ENCODE peak calls at places on chromosomes 3 and 15, in eight cellular contexts. One of them, this sample, is unnamed.

GRCh38 chr3:56985460-56986327 is 74.8 kb upstream of the SPATA12 start:
- DNase-seq in mesenchymal stem cell: peak; percentile 34
- DNase-seq in IMR-90: peak; percentile 38
- DNase-seq in aorta: no peak
- DNase-seq in CD8-positive, alpha-beta T cell: no peak
- DNase-seq in AG09309: no peak
- DNase-seq in keratinocyte: no peak
- DNase-seq in fibroblast of pulmonary artery: no peak
- DNase-seq in this sample: no peak

GRCh38 chr3:125166581-125166980 is 46.0 kb downstream of the SLC12A8 start:
- DNase-seq in keratinocyte: no peak
- DNase-seq in aorta: no peak
- DNase-seq in CD8-positive, alpha-beta T cell: no peak
- DNase-seq in mesenchymal stem cell: no peak
- DNase-seq in AG09309: no peak
- DNase-seq in IMR-90: peak; percentile 29
- DNase-seq in fibroblast of pulmonary artery: peak; percentile 56
- DNase-seq in this sample: no peak

GRCh38 chr3:77038468-77038927 is 1.4 kb upstream of the ROBO2 start:
- DNase-seq in fibroblast of pulmonary artery: peak; percentile 88
- DNase-seq in AG09309: peak; percentile 59
- DNase-seq in IMR-90: peak; percentile 85
- DNase-seq in aorta: peak; percentile 71
- DNase-seq in mesenchymal stem cell: peak; percentile 89
- DNase-seq in keratinocyte: peak; percentile 48
- DNase-seq in CD8-positive, alpha-beta T cell: no peak
- DNase-seq in this sample: peak; percentile 87

GRCh38 chr15:100665570-100665969 is 63.2 kb downstream of the ASB7 start:
- DNase-seq in fibroblast of pulmonary artery: peak; percentile 45
- DNase-seq in IMR-90: peak; percentile 58
- DNase-seq in mesenchymal stem cell: peak; percentile 32
- DNase-seq in aorta: no peak
- DNase-seq in AG09309: no peak
- DNase-seq in CD8-positive, alpha-beta T cell: no peak
- DNase-seq in keratinocyte: no peak
- DNase-seq in this sample: peak; percentile 22

GRCh38 chr15:44738340-44738984 is 2.1 kb downstream of the TRIM69 start:
- DNase-seq in keratinocyte: no peak
- DNase-seq in fibroblast of pulmonary artery: peak; percentile 82
- DNase-seq in AG09309: no peak
- DNase-seq in mesenchymal stem cell: peak; percentile 74
- DNase-seq in CD8-positive, alpha-beta T cell: no peak
- DNase-seq in IMR-90: peak; percentile 65
- DNase-seq in aorta: no peak
- DNase-seq in this sample: peak; percentile 80

GRCh38 chr3:186821429-186822367 is 15.4 kb upstream of the RFC4 start:
- DNase-seq in CD8-positive, alpha-beta T cell: no peak
- DNase-seq in mesenchymal stem cell: peak; percentile 60
- DNase-seq in AG09309: peak; percentile 14
- DNase-seq in keratinocyte: no peak
- DNase-seq in aorta: no peak
- DNase-seq in fibroblast of pulmonary artery: peak; percentile 81
- DNase-seq in IMR-90: peak; percentile 83
- DNase-seq in this sample: peak; percentile 79

GRCh38 chr3:151538706-151539403 is 78.0 kb upstream of the IGSF10 start:
- DNase-seq in mesenchymal stem cell: no peak
- DNase-seq in CD8-positive, alpha-beta T cell: no peak
- DNase-seq in fibroblast of pulmonary artery: no peak
- DNase-seq in keratinocyte: no peak
- DNase-seq in AG09309: no peak
- DNase-seq in aorta: peak; percentile 65
- DNase-seq in IMR-90: peak; percentile 30
- DNase-seq in this sample: peak; percentile 47

GRCh38 chr15:90959894-90960293 is 5.2 kb downstream of the RCCD1 start:
- DNase-seq in aorta: peak; percentile 90
- DNase-seq in fibroblast of pulmonary artery: peak; percentile 21
- DNase-seq in AG09309: no peak
- DNase-seq in keratinocyte: no peak
- DNase-seq in mesenchymal stem cell: no peak
- DNase-seq in IMR-90: peak; percentile 18
- DNase-seq in CD8-positive, alpha-beta T cell: no peak
- DNase-seq in this sample: no peak

GRCh38 chr3:184262927-184263179 is 1.5 kb upstream of the CAMK2N2 start:
- DNase-seq in mesenchymal stem cell: no peak
- DNase-seq in IMR-90: no peak
- DNase-seq in CD8-positive, alpha-beta T cell: no peak
- DNase-seq in fibroblast of pulmonary artery: no peak
- DNase-seq in AG09309: no peak
- DNase-seq in aorta: no peak
- DNase-seq in keratinocyte: no peak
- DNase-seq in this sample: no peak

GRCh38 chr15:99090011-99090699 is 14.7 kb upstream of the SYNM start:
- DNase-seq in mesenchymal stem cell: no peak
- DNase-seq in keratinocyte: no peak
- DNase-seq in AG09309: no peak
- DNase-seq in IMR-90: peak; percentile 31
- DNase-seq in aorta: no peak
- DNase-seq in fibroblast of pulmonary artery: no peak
- DNase-seq in CD8-positive, alpha-beta T cell: no peak
- DNase-seq in this sample: no peak

GRCh38 chr15:52228928-52229327 is 37.7 kb upstream of the GNB5 start:
- DNase-seq in CD8-positive, alpha-beta T cell: no peak
- DNase-seq in fibroblast of pulmonary artery: peak; percentile 20
- DNase-seq in aorta: no peak
- DNase-seq in keratinocyte: peak; percentile 50
- DNase-seq in mesenchymal stem cell: no peak
- DNase-seq in AG09309: no peak
- DNase-seq in IMR-90: no peak
- DNase-seq in this sample: peak; percentile 28

GRCh38 chr15:40871749-40872617 is 2.1 kb downstream of the RHOV start:
- DNase-seq in aorta: peak; percentile 23
- DNase-seq in mesenchymal stem cell: no peak
- DNase-seq in keratinocyte: no peak
- DNase-seq in IMR-90: no peak
- DNase-seq in AG09309: no peak
- DNase-seq in CD8-positive, alpha-beta T cell: no peak
- DNase-seq in fibroblast of pulmonary artery: no peak
- DNase-seq in this sample: no peak

GRCh38 chr3:136994772-136995516 is 37.2 kb downstream of the IL20RB start:
- DNase-seq in keratinocyte: peak; percentile 96
- DNase-seq in aorta: peak; percentile 92
- DNase-seq in fibroblast of pulmonary artery: peak; percentile 99
- DNase-seq in mesenchymal stem cell: no peak
- DNase-seq in IMR-90: peak; percentile 51
- DNase-seq in AG09309: peak; percentile 96
- DNase-seq in CD8-positive, alpha-beta T cell: no peak
- DNase-seq in this sample: peak; percentile 99

GRCh38 chr3:148223266-148223665 is 474.4 kb upstream of the AGTR1 start:
- DNase-seq in fibroblast of pulmonary artery: no peak
- DNase-seq in aorta: no peak
- DNase-seq in CD8-positive, alpha-beta T cell: no peak
- DNase-seq in AG09309: peak; percentile 20
- DNase-seq in keratinocyte: no peak
- DNase-seq in mesenchymal stem cell: no peak
- DNase-seq in IMR-90: no peak
- DNase-seq in this sample: no peak

GRCh38 chr3:186461141-186461540 is 83.0 kb downstream of the CRYGS start:
- DNase-seq in fibroblast of pulmonary artery: peak; percentile 49
- DNase-seq in mesenchymal stem cell: peak; percentile 85
- DNase-seq in keratinocyte: peak; percentile 38
- DNase-seq in CD8-positive, alpha-beta T cell: no peak
- DNase-seq in AG09309: peak; percentile 13
- DNase-seq in aorta: no peak
- DNase-seq in IMR-90: peak; percentile 82
- DNase-seq in this sample: peak; percentile 28

GRCh38 chr15:34608517-34608916 is 25.1 kb upstream of the GOLGA8B start:
- DNase-seq in IMR-90: no peak
- DNase-seq in CD8-positive, alpha-beta T cell: no peak
- DNase-seq in AG09309: no peak
- DNase-seq in aorta: no peak
- DNase-seq in keratinocyte: no peak
- DNase-seq in fibroblast of pulmonary artery: no peak
- DNase-seq in mesenchymal stem cell: no peak
- DNase-seq in this sample: no peak

GRCh38 chr15:77224352-77224751 is 153.4 kb upstream of the TSPAN3 start:
- DNase-seq in aorta: no peak
- DNase-seq in keratinocyte: no peak
- DNase-seq in AG09309: no peak
- DNase-seq in IMR-90: no peak
- DNase-seq in mesenchymal stem cell: peak; percentile 33
- DNase-seq in CD8-positive, alpha-beta T cell: no peak
- DNase-seq in fibroblast of pulmonary artery: no peak
- DNase-seq in this sample: no peak
- H3K4me3 ChIP-seq in aorta: no peak overlapping the region
- H3K4me3 ChIP-seq in keratinocyte: no peak overlapping the region
- H3K4me3 ChIP-seq in AG09309: no peak overlapping the region
- H3K4me3 ChIP-seq in IMR-90: no peak overlapping the region
- H3K4me3 ChIP-seq in mesenchymal stem cell: no peak overlapping the region
- H3K4me3 ChIP-seq in CD8-positive, alpha-beta T cell: no peak overlapping the region
- H3K4me3 ChIP-seq in fibroblast of pulmonary artery: no peak overlapping the region
- H3K4me3 ChIP-seq in this sample: no peak overlapping the region

DNA sequence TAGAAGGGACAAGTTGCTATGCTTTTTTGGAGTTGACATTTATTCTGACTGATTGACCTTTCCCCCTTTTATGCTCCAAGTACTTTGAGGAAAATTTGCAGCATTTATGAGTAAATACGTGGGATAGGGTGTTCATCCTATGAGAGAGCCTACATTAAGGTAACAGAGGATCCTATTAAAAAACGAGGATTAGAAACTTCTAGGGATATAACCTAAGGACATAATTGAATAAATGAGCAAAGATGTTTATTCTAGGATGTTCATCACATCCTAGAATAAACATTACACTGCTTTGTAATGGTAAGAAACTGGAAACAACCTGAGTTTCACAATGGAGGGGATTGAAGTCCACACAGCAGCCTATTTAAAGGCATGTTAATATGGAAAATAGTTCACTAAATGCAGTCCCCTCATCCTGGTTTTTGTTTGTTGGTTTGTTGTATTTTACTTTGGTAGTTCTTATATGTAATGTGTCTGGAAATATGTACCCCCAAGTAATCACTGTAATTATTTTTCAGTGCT is 23.9 kb upstream of the CLEC3B start:
- DNase-seq in keratinocyte: no peak
- DNase-seq in mesenchymal stem cell: peak; percentile 38
- DNase-seq in IMR-90: no peak
- DNase-seq in CD8-positive, alpha-beta T cell: no peak
- DNase-seq in fibroblast of pulmonary artery: no peak
- DNase-seq in AG09309: no peak
- DNase-seq in aorta: no peak
- DNase-seq in this sample: no peak
- H3K4me3 ChIP-seq in keratinocyte: no peak overlapping the region
- H3K4me3 ChIP-seq in mesenchymal stem cell: no peak overlapping the region
- H3K4me3 ChIP-seq in IMR-90: no peak overlapping the region
- H3K4me3 ChIP-seq in CD8-positive, alpha-beta T cell: no peak overlapping the region
- H3K4me3 ChIP-seq in fibroblast of pulmonary artery: no peak overlapping the region
- H3K4me3 ChIP-seq in AG09309: no peak overlapping the region
- H3K4me3 ChIP-seq in aorta: no peak overlapping the region
- H3K4me3 ChIP-seq in this sample: no peak overlapping the region

DNA sequence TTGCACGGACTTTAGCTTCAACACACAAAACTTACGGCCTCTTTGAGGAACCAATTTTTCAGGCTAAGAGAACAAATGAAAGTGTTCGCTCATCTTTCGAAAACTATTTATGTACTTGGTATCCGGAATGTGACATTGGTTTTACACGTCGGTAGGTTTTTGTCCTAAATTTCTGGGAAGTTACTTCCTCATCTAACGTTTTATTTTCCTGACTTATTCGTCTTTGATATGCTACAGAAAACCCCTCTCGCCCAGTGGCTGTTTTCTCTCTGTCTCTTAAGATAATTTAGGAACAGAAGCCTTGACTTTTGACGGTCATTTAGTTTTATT is 879 bp upstream of the GREM1 start:
- DNase-seq in fibroblast of pulmonary artery: no peak
- DNase-seq in aorta: no peak
- DNase-seq in IMR-90: no peak
- DNase-seq in CD8-positive, alpha-beta T cell: no peak
- DNase-seq in AG09309: no peak
- DNase-seq in mesenchymal stem cell: no peak
- DNase-seq in keratinocyte: no peak
- DNase-seq in this sample: no peak
- H3K4me3 ChIP-seq in fibroblast of pulmonary artery: peak overlapping the region; percentile 48
- H3K4me3 ChIP-seq in aorta: peak overlapping the region; percentile 35
- H3K4me3 ChIP-seq in IMR-90: peak overlapping the region; percentile 38
- H3K4me3 ChIP-seq in CD8-positive, alpha-beta T cell: no peak overlapping the region
- H3K4me3 ChIP-seq in AG09309: peak overlapping the region; percentile 49
- H3K4me3 ChIP-seq in mesenchymal stem cell: peak overlapping the region; percentile 84
- H3K4me3 ChIP-seq in keratinocyte: no peak overlapping the region
- H3K4me3 ChIP-seq in this sample: peak overlapping the region; percentile 53

GRCh38 chr3:134468519-134468918 is 17.3 kb downstream of the ANAPC13 start:
- DNase-seq in AG09309: no peak
- DNase-seq in CD8-positive, alpha-beta T cell: no peak
- DNase-seq in aorta: no peak
- DNase-seq in fibroblast of pulmonary artery: no peak
- DNase-seq in mesenchymal stem cell: no peak
- DNase-seq in IMR-90: no peak
- DNase-seq in keratinocyte: no peak
- DNase-seq in this sample: no peak

GRCh38 chr3:134466366-134466765 is 19.4 kb downstream of the ANAPC13 start:
- DNase-seq in CD8-positive, alpha-beta T cell: no peak
- DNase-seq in keratinocyte: no peak
- DNase-seq in fibroblast of pulmonary artery: no peak
- DNase-seq in mesenchymal stem cell: no peak
- DNase-seq in AG09309: no peak
- DNase-seq in IMR-90: no peak
- DNase-seq in aorta: no peak
- DNase-seq in this sample: no peak

GRCh38 chr3:134462236-134463059 is 23.3 kb downstream of the ANAPC13 start:
- DNase-seq in CD8-positive, alpha-beta T cell: no peak
- DNase-seq in IMR-90: peak; percentile 91
- DNase-seq in keratinocyte: no peak
- DNase-seq in aorta: no peak
- DNase-seq in mesenchymal stem cell: peak; percentile 62
- DNase-seq in AG09309: peak; percentile 86
- DNase-seq in fibroblast of pulmonary artery: peak; percentile 66
- DNase-seq in this sample: peak; percentile 76

GRCh38 chr3:134463676-134464611 is 21.8 kb downstream of the ANAPC13 start:
- DNase-seq in IMR-90: peak; percentile 99
- DNase-seq in aorta: peak; percentile 88
- DNase-seq in mesenchymal stem cell: peak; percentile 89
- DNase-seq in AG09309: peak; percentile 99
- DNase-seq in CD8-positive, alpha-beta T cell: no peak
- DNase-seq in keratinocyte: no peak
- DNase-seq in fibroblast of pulmonary artery: peak; percentile 96
- DNase-seq in this sample: peak; percentile 95

DNA sequence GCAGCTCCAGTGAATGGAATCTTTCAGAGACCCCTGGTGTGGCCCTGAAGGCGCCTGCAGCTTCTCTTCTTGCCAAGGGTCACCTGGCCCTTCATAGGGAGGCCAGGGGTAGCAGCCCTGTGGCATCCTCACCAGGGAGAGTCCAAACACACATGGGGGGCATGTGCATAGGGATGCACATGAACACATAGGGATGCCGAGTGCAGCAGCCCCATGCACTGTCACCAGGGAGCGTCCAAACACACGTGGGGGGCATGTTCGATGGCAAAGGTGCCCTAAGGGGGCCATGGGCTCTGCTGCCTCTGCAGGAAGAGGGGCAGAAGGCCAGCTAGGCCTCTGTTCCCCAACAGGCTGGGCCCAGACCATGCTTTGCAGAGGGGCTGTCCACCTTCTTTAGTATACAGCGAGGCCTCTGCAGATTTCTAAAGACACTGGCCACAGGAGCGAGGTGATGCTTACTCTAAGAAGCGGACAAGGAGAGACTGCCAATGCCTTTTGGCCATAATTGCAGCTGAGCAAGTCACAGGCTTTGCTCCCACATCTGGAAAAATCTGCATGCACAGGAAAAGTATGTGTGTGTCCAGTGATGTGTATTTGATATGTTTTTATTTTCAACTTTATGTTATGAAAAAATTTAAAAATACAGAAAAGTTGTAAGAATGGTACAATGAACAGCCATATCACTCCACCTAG is 20.9 kb downstream of the ANAPC13 start:
- DNase-seq in keratinocyte: no peak
- DNase-seq in fibroblast of pulmonary artery: no peak
- DNase-seq in CD8-positive, alpha-beta T cell: no peak
- DNase-seq in mesenchymal stem cell: no peak
- DNase-seq in aorta: no peak
- DNase-seq in IMR-90: no peak
- DNase-seq in AG09309: no peak
- DNase-seq in this sample: no peak
- H3K4me3 ChIP-seq in keratinocyte: no peak overlapping the region
- H3K4me3 ChIP-seq in fibroblast of pulmonary artery: no peak overlapping the region
- H3K4me3 ChIP-seq in CD8-positive, alpha-beta T cell: no peak overlapping the region
- H3K4me3 ChIP-seq in mesenchymal stem cell: peak overlapping the region; percentile 59
- H3K4me3 ChIP-seq in aorta: no peak overlapping the region
- H3K4me3 ChIP-seq in IMR-90: no peak overlapping the region
- H3K4me3 ChIP-seq in AG09309: no peak overlapping the region
- H3K4me3 ChIP-seq in this sample: no peak overlapping the region

This sample was measured in cardiac fibroblast.